ENCODE peak calls at places on chromosome X, in six cellular contexts. L is sigmoid colon, B is esophagus muscularis mucosa, A is GM12891, X is GM12892, G is breast epithelium. W is an unnamed sample.

GRCh38 chrX:17605676-17606075 is 131.6 kb upstream of the SCML1 start:
- DNase-seq in G (no peak), A (no peak), B (no peak), X (no peak), L (no peak), W (no peak)

GRCh38 chrX:91331476-91331875 is 103.2 kb upstream of the PABPC5 start:
- DNase-seq in B (no peak), X (no peak), A (no peak), L (no peak), G (no peak), W (no peak)

GRCh38 chrX:1661048-1661921 is 46.4 kb downstream of the ASMT start:
- DNase-seq in B (no peak), L (no peak), A (peak; percentile 89), X (peak; percentile 88), G (no peak), W (peak; percentile 92)

GRCh38 chrX:116204947-116205346 is 34.4 kb downstream of the AGTR2 start:
- DNase-seq in L (no peak), X (no peak), B (no peak), G (no peak), A (no peak), W (no peak)

GRCh38 chrX:11336201-11336600 is 43.0 kb downstream of the AMELX start:
- DNase-seq in X (no peak), G (no peak), L (no peak), A (no peak), B (no peak), W (no peak)

GRCh38 chrX:108304210-108304609 is 134.0 kb downstream of the COL4A6 start:
- DNase-seq in G (no peak), B (no peak), A (no peak), L (no peak), X (no peak), W (no peak)

GRCh38 chrX:103464071-103464773 is 55.1 kb downstream of the RAB40A start:
- DNase-seq in A (no peak), B (no peak), L (no peak), X (no peak), G (no peak), W (peak; percentile 23)

GRCh38 chrX:21934414-21934813 is 6.1 kb upstream of the SMS start:
- DNase-seq in B (no peak), G (no peak), X (no peak), L (no peak), A (no peak), W (no peak)

GRCh38 chrX:17788439-17788838 is 51.1 kb downstream of the SCML1 start:
- DNase-seq in B (no peak), X (peak; percentile 44), A (peak; percentile 33), G (peak; percentile 30), L (no peak), W (no peak)

GRCh38 chrX:33156152-33156726 is 55.1 kb downstream of the DMD start:
- DNase-seq in X (no peak), G (no peak), B (no peak), L (no peak), A (no peak), W (no peak)

GRCh38 chrX:22674947-22675346 is 324.8 kb upstream of the DDX53 start:
- DNase-seq in A (no peak), B (no peak), X (no peak), G (no peak), L (no peak), W (no peak)

GRCh38 chrX:82218361-82218760 is 1016.5 kb downstream of the SH3BGRL start:
- DNase-seq in X (no peak), B (no peak), G (no peak), L (no peak), A (no peak), W (peak; percentile 47)

GRCh38 chrX:133723930-133724329 is 261.5 kb downstream of the GPC3 start:
- DNase-seq in A (no peak), G (no peak), B (no peak), L (no peak), X (no peak), W (no peak)

GRCh38 chrX:112760697-112761096 is 79.9 kb downstream of the AMOT start:
- DNase-seq in X (no peak), L (no peak), A (no peak), B (no peak), G (no peak), W (no peak)

GRCh38 chrX:790031-790430 is 159.4 kb downstream of the SHOX start:
- DNase-seq in X (no peak), L (no peak), B (no peak), A (no peak), G (no peak), W (no peak)

GRCh38 chrX:28609917-28610613 is 22.8 kb downstream of the IL1RAPL1 start:
- DNase-seq in G (no peak), B (no peak), L (peak; percentile 62), X (no peak), A (no peak), W (no peak)

GRCh38 chrX:2351999-2352995 is 148.5 kb downstream of the DHRSX start:
- DNase-seq in X (no peak), A (no peak), L (no peak), B (no peak), G (no peak), W (no peak)

GRCh38 chrX:23883737-23884354 is 23.9 kb downstream of the APOO start:
- DNase-seq in B (no peak), A (no peak), G (no peak), L (no peak), X (no peak), W (no peak)

GRCh38 chrX:111719426-111720210 is 38.6 kb downstream of the ALG13 start:
- DNase-seq in L (no peak), G (no peak), X (no peak), A (no peak), B (no peak), W (no peak)

GRCh38 chrX:11151799-11152591 is 40.9 kb downstream of the HCCS start:
- DNase-seq in G (no peak), L (no peak), B (no peak), A (no peak), X (no peak), W (no peak)

GRCh38 chrX:122094611-122095010 is 1047.2 kb downstream of the GLUD2 start:
- DNase-seq in X (no peak), B (no peak), G (no peak), A (no peak), L (no peak), W (no peak)

GRCh38 chrX:151984328-151984727 is 9.9 kb upstream of the GABRE start:
- DNase-seq in A (no peak), L (no peak), G (no peak), B (no peak), X (no peak), W (no peak)

GRCh38 chrX:57481514-57481913 is 110.3 kb upstream of the ZXDB start:
- DNase-seq in B (no peak), G (no peak), L (no peak), A (no peak), X (no peak), W (no peak)

GRCh38 chrX:37420179-37420578 is 71.0 kb downstream of the PRRG1 start:
- DNase-seq in G (no peak), B (no peak), L (no peak), A (no peak), X (no peak), W (no peak)

GRCh38 chrX:57821703-57822375 is 88.4 kb downstream of the ZXDA start:
- DNase-seq in B (no peak), X (peak; percentile 3), G (peak; percentile 17), A (no peak), L (no peak), W (peak; percentile 7)

GRCh38 chrX:15680401-15680800 is 15.8 kb upstream of the CLTRN start:
- DNase-seq in B (no peak), L (no peak), G (no peak), X (no peak), A (no peak), W (peak; percentile 25)

GRCh38 chrX:43328358-43328946 is 327.6 kb upstream of the MAOA start:
- DNase-seq in B (no peak), L (no peak), G (no peak), A (no peak), X (no peak), W (no peak)

GRCh38 chrX:63686878-63687714 is 97.9 kb downstream of the ARHGEF9 start:
- DNase-seq in B (no peak), A (no peak), X (peak; percentile 1), G (no peak), L (no peak), W (peak; percentile 20)

GRCh38 chrX:138711399-138712347 is at the start of gene FGF13:
- DNase-seq in A (no peak), X (peak; percentile 11), B (no peak), G (peak; percentile 26), L (peak; percentile 68), W (no peak)

GRCh38 chrX:14896273-14896672 is 23.1 kb downstream of the MOSPD2 start:
- DNase-seq in X (no peak), A (no peak), G (no peak), B (no peak), L (no peak), W (no peak)

GRCh38 chrX:150547511-150548115 is 20.8 kb upstream of the MTM1 start:
- DNase-seq in G (peak; percentile 41), X (no peak), L (peak; percentile 85), A (no peak), B (peak; percentile 92), W (no peak)
- TF ChIP-seq POLR2AphosphoS5 in G (peak; percentile 26), X (no peak), L (peak; percentile 49), A (no peak), B (peak; percentile 56), W (no peak)

GRCh38 chrX:65697173-65697572 is 29.7 kb downstream of the MSN start:
- DNase-seq in G (no peak), B (no peak), X (no peak), L (no peak), A (no peak), W (peak; percentile 69)
- TF ChIP-seq POLR2AphosphoS5 in G (no peak), B (peak; percentile 51), X (no peak), L (no peak), A (no peak), W (no peak)

GRCh38 chrX:154399527-154400368 is 1.6 kb downstream of the RPL10 start:
- DNase-seq in X (no peak), A (no peak), L (no peak), B (no peak), G (no peak), W (no peak)
- TF ChIP-seq POLR2AphosphoS5 in X (no peak), A (peak; percentile 8), L (peak; percentile 21), B (no peak), G (peak; percentile 12), W (peak; percentile 43)

DNA sequence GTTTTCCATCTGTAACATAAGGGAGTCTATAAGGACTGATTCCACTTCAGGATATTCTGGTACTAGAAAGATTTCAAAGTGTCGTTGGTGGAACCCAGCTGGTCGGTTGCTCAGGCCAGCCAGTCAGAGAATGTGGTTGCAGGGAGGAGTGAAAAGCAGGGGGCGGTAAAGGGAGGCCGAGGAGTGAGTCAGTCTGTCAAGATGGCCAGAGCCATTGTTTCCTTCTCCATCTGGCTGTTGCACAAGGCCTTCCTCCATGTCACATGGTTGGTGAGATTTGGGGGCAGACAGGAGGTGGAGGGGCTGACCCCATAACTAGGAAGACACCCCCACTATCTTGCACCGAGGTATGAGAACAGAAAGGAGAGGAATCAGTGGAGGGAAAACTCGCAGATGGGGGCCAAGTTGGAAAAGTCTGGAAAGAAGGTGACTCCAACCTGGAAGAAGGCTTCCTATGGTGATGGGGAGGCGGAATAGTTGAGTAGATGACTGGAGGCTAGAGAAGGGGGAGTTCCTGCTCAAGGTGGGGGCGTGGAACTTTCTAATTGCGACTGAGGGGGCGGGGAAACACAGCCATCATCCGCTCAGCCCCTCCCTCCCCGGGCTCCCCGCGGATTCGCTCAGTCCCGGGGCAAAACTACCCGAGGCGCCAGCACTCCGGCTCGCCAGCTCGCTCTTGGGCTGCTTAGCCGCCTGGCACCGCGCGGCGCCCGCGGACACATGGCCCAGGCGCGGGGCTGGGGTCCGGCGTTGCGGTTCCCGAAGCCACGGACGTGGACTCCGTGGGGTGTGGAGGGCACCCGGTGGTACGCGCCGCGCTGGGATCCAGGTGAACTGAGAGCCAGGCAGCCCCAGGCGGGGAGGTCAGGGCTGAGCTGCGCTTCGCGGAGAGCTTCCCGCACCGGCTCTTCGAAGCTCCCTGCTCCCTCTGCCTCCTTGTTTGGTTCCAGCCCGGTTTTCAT is 38.5 kb downstream of the STARD8 start:
- DNase-seq in B (no peak), A (no peak), G (no peak), L (peak; percentile 81), X (no peak), W (peak; percentile 43)
- TF ChIP-seq POLR2AphosphoS5 in B (peak; percentile 57), A (no peak), G (no peak), L (no peak), X (no peak), W (no peak)

W was measured in HL-60.